ENCODE peak calls at places on chromosomes 2 and 18, in four cellular contexts. T, V, F and Q are unnamed samples.

GRCh38 chr2:108534577-108535379 is 508 bp downstream of the LIMS1 start:
- DNase-seq in V (peak), T (peak), F (peak), Q (peak)

GRCh38 chr2:100140582-100140981 is 1.8 kb downstream of the AFF3 start:
- DNase-seq in V (no peak), T (no peak), F (no peak), Q (peak)

GRCh38 chr2:67489396-67489795 is 92.3 kb downstream of the ETAA1 start:
- DNase-seq in F (no peak), V (no peak), T (no peak), Q (no peak)

GRCh38 chr2:165016772-165017411 is 61.6 kb upstream of the SLC38A11 start:
- DNase-seq in F (peak), T (peak), V (peak), Q (no peak)

GRCh38 chr2:144550916-144551315 is 31.0 kb upstream of the ZEB2 start:
- DNase-seq in F (no peak), V (no peak), T (no peak), Q (no peak)

GRCh38 chr2:47890711-47891368 is 15.5 kb downstream of the FBXO11 start:
- DNase-seq in F (peak), V (no peak), T (no peak), Q (no peak)

GRCh38 chr18:61556862-61557261 is 223.6 kb downstream of the CDH20 start:
- DNase-seq in V (no peak), F (no peak), T (no peak), Q (no peak)

GRCh38 chr2:8059255-8059654 is 622.6 kb upstream of the ID2 start:
- DNase-seq in F (no peak), V (no peak), T (no peak), Q (no peak)

GRCh38 chr2:239532859-239533258 is 132.0 kb upstream of the HDAC4 start:
- DNase-seq in T (no peak), V (no peak), F (no peak), Q (peak)

GRCh38 chr2:172462393-172463381 is 35.3 kb downstream of the ITGA6 start:
- DNase-seq in T (no peak), V (no peak), F (no peak), Q (no peak)

GRCh38 chr2:9228088-9228751 is 21.6 kb downstream of the ASAP2 start:
- DNase-seq in V (peak), F (no peak), T (no peak), Q (no peak)

GRCh38 chr2:112159454-112159921 is 21.3 kb downstream of the FBLN7 start:
- DNase-seq in V (no peak), T (no peak), F (no peak), Q (no peak)

GRCh38 chr2:30221531-30221930 is 9.8 kb upstream of the LBH start:
- DNase-seq in T (no peak), V (no peak), F (no peak), Q (no peak)

GRCh38 chr2:132252894-132253264 is 91.1 kb upstream of the ANKRD30BL start:
- DNase-seq in F (no peak), T (no peak), V (no peak), Q (no peak)

GRCh38 chr2:147449323-147450080 is 395.3 kb upstream of the ACVR2A start:
- DNase-seq in F (no peak), V (no peak), T (no peak), Q (no peak)

GRCh38 chr2:205496777-205497176 is 185.5 kb upstream of the NRP2 start:
- DNase-seq in T (no peak), F (peak), V (no peak), Q (no peak)

GRCh38 chr2:60331106-60331809 is 222.2 kb downstream of the BCL11A start:
- DNase-seq in F (no peak), V (no peak), T (no peak), Q (no peak)

GRCh38 chr2:109736177-109736827 is 57.8 kb upstream of the RGPD5 start:
- DNase-seq in V (peak), T (peak), F (peak), Q (no peak)

GRCh38 chr2:100252811-100253698 is 69.2 kb downstream of the LONRF2 start:
- DNase-seq in F (no peak), T (no peak), V (peak), Q (no peak)

GRCh38 chr18:23257686-23258565 is 122.6 kb downstream of the CABLES1 start:
- DNase-seq in V (no peak), T (no peak), F (peak), Q (peak)

GRCh38 chr2:234373060-234373459 is 123.8 kb downstream of the ARL4C start:
- DNase-seq in T (no peak), V (no peak), F (no peak), Q (no peak)

GRCh38 chr2:240465765-240466578 is 30.5 kb downstream of the GPC1 start:
- DNase-seq in F (no peak), V (no peak), T (no peak), Q (no peak)

GRCh38 chr2:231421051-231421580 is 25.6 kb downstream of the B3GNT7 start:
- DNase-seq in V (no peak), F (no peak), T (no peak), Q (no peak)

GRCh38 chr2:224638338-224638823 is 53.2 kb upstream of the CUL3 start:
- DNase-seq in T (no peak), F (no peak), V (no peak), Q (no peak)

GRCh38 chr18:316391-316790 is 48.5 kb upstream of the THOC1 start:
- DNase-seq in T (no peak), V (no peak), F (peak), Q (no peak)

GRCh38 chr2:98474979-98475632 is 30.4 kb downstream of the INPP4A start:
- DNase-seq in F (no peak), V (no peak), T (no peak), Q (no peak)

GRCh38 chr2:20781656-20782265 is 41.1 kb downstream of the LDAH start:
- DNase-seq in T (peak), F (peak), V (no peak), Q (peak)

GRCh38 chr2:46216213-46216612 is 81.0 kb upstream of the EPAS1 start:
- DNase-seq in F (peak), V (no peak), T (no peak), Q (no peak)

GRCh38 chr2:232876071-232876977 is 6.3 kb downstream of the SNORC start:
- DNase-seq in V (peak), T (no peak), F (no peak), Q (no peak)

GRCh38 chr2:159133795-159134194 is 152.7 kb downstream of the WDSUB1 start:
- DNase-seq in F (peak), T (no peak), V (no peak), Q (no peak)
- TF ChIP-seq CTCF in F (peak), T (peak), V (peak), Q (no peak)

GRCh38 chr2:127665267-127665893 is 9.9 kb downstream of the LIMS2 start:
- DNase-seq in T (no peak), F (no peak), V (no peak), Q (no peak)
- H3K4me3 ChIP-seq in T (no peak), F (no peak), V (no peak), Q (no peak)

GRCh38 chr2:124559236-124559635 is 534.1 kb downstream of the CNTNAP5 start:
- DNase-seq in V (no peak), T (no peak), F (no peak), Q (no peak)

GRCh38 chr2:124566518-124566970 is 541.5 kb downstream of the CNTNAP5 start:
- DNase-seq in V (no peak), T (no peak), F (no peak), Q (no peak)

GRCh38 chr2:124561486-124561885 is 536.4 kb downstream of the CNTNAP5 start:
- DNase-seq in V (no peak), F (no peak), T (no peak), Q (no peak)

GRCh38 chr2:124560592-124561112 is 535.6 kb downstream of the CNTNAP5 start:
- DNase-seq in T (no peak), V (no peak), F (no peak), Q (no peak)

DNA sequence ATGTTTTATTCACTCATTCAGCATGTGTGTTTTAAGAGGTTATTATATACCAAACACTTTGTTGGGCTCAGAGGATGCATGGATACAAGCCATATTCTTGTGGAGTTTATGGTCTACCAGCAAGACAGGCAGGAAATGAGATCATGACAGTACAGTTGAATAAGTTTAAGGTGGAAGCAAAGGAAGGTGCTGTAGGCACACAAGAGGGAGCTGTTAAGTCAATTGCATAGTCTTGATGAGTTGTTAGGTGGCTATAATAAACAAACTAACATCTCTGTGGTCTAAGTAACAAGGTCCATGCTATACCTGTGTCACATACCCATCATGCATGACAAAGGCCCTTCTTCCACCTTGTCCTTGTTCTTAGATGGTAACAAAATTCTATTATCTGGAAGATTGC is 538.3 kb downstream of the CNTNAP5 start:
- DNase-seq in V (no peak), T (no peak), F (no peak), Q (no peak)
- TF ChIP-seq CTCF in V (no peak), T (no peak), F (no peak), Q (no peak)

GRCh38 chr2:203720922-203721672 is 14.7 kb downstream of the CD28 start:
- DNase-seq in V (no peak), F (no peak), T (no peak), Q (no peak)

GRCh38 chr2:203718087-203718486 is 11.6 kb downstream of the CD28 start:
- DNase-seq in V (no peak), T (peak), F (peak), Q (no peak)

GRCh38 chr2:203720011-203720410 is 13.6 kb downstream of the CD28 start:
- DNase-seq in F (no peak), V (no peak), T (no peak), Q (no peak)

GRCh38 chr2:203721770-203722169 is 15.3 kb downstream of the CD28 start:
- DNase-seq in T (no peak), V (no peak), F (no peak), Q (no peak)

GRCh38 chr2:203719456-203719855 is 13.0 kb downstream of the CD28 start:
- DNase-seq in T (no peak), V (no peak), F (no peak), Q (no peak)
- H3K4me3 ChIP-seq in T (no peak), V (no peak), F (no peak), Q (no peak)

GRCh38 chr2:178205853-178206516 is 11.7 kb downstream of the OSBPL6 start:
- DNase-seq in V (no peak), T (no peak), F (peak), Q (no peak)

GRCh38 chr2:178211460-178211859 is 17.1 kb downstream of the OSBPL6 start:
- DNase-seq in F (no peak), T (no peak), V (no peak), Q (no peak)

GRCh38 chr2:178211943-178212342 is 17.6 kb downstream of the OSBPL6 start:
- DNase-seq in T (no peak), V (no peak), F (no peak), Q (no peak)

GRCh38 chr2:178208336-178208735 is 14.0 kb downstream of the OSBPL6 start:
- DNase-seq in T (no peak), V (no peak), F (no peak), Q (no peak)

GRCh38 chr2:178208817-178209216 is 14.5 kb downstream of the OSBPL6 start:
- DNase-seq in F (no peak), V (no peak), T (peak), Q (no peak)
- TF ChIP-seq CTCF in F (peak), V (peak), T (peak), Q (no peak)

DNA sequence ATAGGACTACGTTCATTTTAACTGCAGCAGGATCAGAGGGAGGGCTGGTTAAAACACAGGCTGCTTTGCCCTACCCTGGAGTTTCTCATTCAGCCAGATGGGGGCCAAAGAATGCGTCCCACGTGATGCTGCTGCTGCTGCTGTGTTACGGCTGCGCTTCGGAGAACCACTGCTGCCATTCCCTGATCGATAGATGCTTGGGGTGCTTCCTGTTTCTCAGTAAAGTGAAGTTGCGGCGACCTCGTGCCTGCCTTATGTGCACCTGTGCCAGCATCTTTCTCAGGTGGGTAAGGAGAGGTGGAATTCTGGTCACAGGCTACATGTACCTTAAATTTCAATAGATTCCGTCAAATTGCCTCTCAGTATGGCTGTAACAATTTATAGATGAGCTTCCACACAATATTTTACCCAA is 24.7 kb upstream of the TOGARAM2 start:
- DNase-seq in T (peak), V (no peak), F (no peak), Q (peak)
- H3K4me3 ChIP-seq in T (peak), V (peak), F (no peak), Q (peak)

GRCh38 chr2:57881998-57882884 is 164.4 kb upstream of the VRK2 start:
- DNase-seq in F (peak), V (no peak), T (no peak), Q (no peak)

GRCh38 chr2:57880967-57881366 is 165.6 kb upstream of the VRK2 start:
- DNase-seq in F (no peak), T (no peak), V (no peak), Q (no peak)

GRCh38 chr2:57884281-57884680 is 162.3 kb upstream of the VRK2 start:
- DNase-seq in V (no peak), F (no peak), T (no peak), Q (no peak)

GRCh38 chr2:57880446-57880845 is 166.2 kb upstream of the VRK2 start:
- DNase-seq in V (no peak), F (no peak), T (no peak), Q (no peak)

DNA sequence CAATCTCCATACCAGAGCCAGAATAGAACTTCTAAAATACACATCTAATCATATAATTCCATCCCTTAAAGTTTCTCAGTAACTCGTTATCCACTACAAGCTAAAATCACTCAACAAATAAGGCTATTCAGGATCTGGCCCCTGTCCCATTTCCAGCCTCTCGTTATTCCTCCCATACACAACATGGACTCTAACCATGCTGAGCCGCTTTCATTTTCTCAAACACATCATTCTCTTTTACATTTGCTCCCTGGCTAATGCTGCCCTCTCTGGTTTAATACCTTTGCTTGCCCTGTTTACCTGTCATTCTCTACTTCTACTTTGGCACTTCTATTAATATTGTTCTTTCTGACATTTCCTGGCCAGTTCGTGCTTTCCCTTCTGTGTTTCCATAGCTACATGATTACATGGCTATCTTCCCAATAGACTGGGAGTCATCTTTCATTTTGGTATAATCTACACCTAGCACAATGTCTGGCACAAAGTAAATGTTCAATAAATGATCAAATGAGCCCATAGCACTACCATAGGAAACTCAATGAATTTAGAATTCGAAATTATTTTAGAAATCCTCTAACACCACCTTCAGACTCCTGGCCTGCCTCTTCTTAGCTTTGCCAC is 163.6 kb upstream of the VRK2 start:
- DNase-seq in F (peak), V (no peak), T (no peak), Q (no peak)
- TF ChIP-seq CTCF in F (no peak), V (no peak), T (no peak), Q (no peak)

DNA sequence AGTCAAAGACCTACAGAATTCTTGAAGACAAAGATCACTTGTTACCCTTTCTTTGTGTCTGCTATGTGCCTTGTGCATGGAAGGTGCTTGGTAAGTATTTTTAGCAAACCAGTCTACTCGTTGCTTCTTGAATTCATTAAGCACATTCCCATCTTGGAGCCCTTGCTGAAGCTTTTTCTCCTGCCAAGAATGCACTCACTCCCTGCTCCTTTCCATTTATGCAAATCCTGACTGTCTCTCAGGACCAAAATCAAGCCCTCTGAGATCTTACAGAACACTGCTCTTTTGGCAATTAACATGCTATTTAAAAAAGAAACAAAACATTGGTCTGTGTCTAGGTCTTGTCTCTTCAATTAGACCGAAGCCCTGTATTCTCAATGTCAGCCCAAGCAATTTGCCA is 75.8 kb downstream of the CLHC1 start:
- DNase-seq in V (no peak), T (no peak), F (peak), Q (no peak)
- H3K4me3 ChIP-seq in V (no peak), T (no peak), F (no peak), Q (no peak)

DNA sequence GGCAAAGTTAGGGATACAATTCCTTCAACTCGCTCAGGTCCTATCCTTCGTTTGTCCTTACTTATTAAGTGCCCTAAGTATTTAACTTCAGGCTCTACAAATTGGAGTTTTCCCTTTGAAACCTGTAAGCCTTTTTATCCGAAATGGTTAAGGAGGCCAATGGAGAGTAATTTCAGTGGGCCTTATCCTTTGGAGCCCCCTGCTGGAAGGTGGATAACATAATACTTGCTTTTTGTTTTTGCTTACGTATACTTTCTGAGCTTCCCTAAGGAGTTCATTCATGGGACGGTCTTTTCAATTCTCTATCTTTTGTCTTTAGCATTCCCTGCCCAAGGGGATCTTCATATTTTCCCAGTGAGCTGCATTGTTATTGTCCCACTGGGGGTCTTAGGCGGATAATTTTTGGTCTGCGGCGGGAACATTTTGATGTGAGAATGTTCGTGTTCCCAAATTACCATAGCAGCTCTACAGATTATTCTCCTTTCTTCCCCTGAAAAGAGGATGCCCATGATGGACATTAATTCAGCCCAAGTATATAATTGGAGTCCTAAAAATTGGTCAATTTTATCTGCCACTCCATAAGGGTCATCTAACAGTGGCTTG is 34.4 kb upstream of the TRAPPC8 start:
- DNase-seq in T (peak), F (peak), V (peak), Q (peak)
- TF ChIP-seq CTCF in T (peak), F (peak), V (peak), Q (peak)